ENCODE peak calls at places on chromosomes 7 and 10, in six cellular contexts. T is psoas muscle, Q is HCT116, M is PC-9, D is Panc1, E is HFF-Myc. V is an unnamed sample.

GRCh38 chr7:101598422-101598957 is 30.6 kb downstream of the MYL10 start:
- DNase-seq in D (no peak), T (no peak), E (no peak), M (no peak), Q (peak), V (no peak)

GRCh38 chr10:48683893-48684292 is 780 bp upstream of the WDFY4 start:
- DNase-seq in D (no peak), Q (no peak), T (no peak), M (no peak), E (no peak), V (no peak)

GRCh38 chr10:112950714-112951348 is 784 bp downstream of the TCF7L2 start:
- DNase-seq in T (peak), D (no peak), Q (no peak), E (no peak), M (no peak), V (no peak)

GRCh38 chr10:89342219-89342966 is 14.6 kb downstream of the IFIT3 start:
- DNase-seq in E (no peak), T (peak), M (no peak), Q (no peak), D (no peak), V (no peak)

GRCh38 chr7:91142743-91143142 is 121.5 kb upstream of the FZD1 start:
- DNase-seq in E (no peak), T (no peak), M (no peak), Q (no peak), D (no peak), V (no peak)

GRCh38 chr10:131242007-131242406 is 69.5 kb downstream of the TCERG1L start:
- DNase-seq in D (no peak), E (no peak), Q (peak), T (no peak), M (no peak), V (no peak)

GRCh38 chr7:6237730-6238129 is 34.7 kb downstream of the CYTH3 start:
- DNase-seq in E (no peak), D (no peak), T (no peak), M (no peak), Q (no peak), V (no peak)

GRCh38 chr7:94395141-94396041 is 696 bp downstream of the COL1A2 start:
- DNase-seq in Q (peak), T (no peak), M (no peak), D (peak), E (peak), V (no peak)

GRCh38 chr10:60032723-60033122 is 126.4 kb upstream of the CCDC6 start:
- DNase-seq in E (peak), T (peak), M (peak), Q (peak), D (peak), V (no peak)

GRCh38 chr7:90210925-90211324 is 615 bp upstream of the STEAP2 start:
- DNase-seq in Q (no peak), D (no peak), E (no peak), T (no peak), M (no peak), V (no peak)

GRCh38 chr7:15284406-15284805 is 277.4 kb downstream of the AGMO start:
- DNase-seq in T (no peak), Q (no peak), D (no peak), E (no peak), M (no peak), V (no peak)

GRCh38 chr7:86644282-86645173 is 819 bp downstream of the GRM3 start:
- DNase-seq in T (no peak), M (no peak), E (no peak), Q (no peak), D (no peak), V (no peak)

GRCh38 chr10:92239185-92239599 is 51.7 kb downstream of the CPEB3 start:
- DNase-seq in E (no peak), M (no peak), T (no peak), Q (no peak), D (no peak), V (no peak)

GRCh38 chr7:16739863-16740622 is 13.5 kb upstream of the TSPAN13 start:
- DNase-seq in E (peak), T (no peak), D (peak), M (peak), Q (peak), V (peak)

GRCh38 chr7:100629117-100629711 is 12.1 kb downstream of the TFR2 start:
- DNase-seq in M (peak), D (no peak), T (no peak), Q (peak), E (no peak), V (no peak)

DNA sequence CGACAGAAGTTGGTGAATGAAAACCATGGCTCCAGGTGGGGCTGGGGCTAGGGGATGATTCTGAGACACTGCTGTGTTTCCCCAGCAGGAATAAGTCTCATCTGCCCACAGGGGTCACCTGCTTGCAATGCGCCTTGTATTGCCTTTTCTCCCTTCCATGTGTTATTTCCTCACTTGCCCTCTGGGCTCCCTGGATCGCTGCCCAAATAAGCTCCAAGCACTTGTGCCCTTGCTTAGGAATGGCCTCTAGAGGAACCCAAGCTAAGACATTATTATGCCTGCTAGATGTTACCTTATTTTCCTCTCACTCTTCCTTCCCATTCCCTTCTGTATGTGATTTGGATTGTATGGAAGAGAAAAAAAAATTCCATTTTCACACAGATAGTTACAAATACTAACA is 24.8 kb upstream of the PLPP4 start:
- DNase-seq in M (no peak), Q (no peak), E (no peak), T (no peak), D (no peak), V (no peak)
- TF ChIP-seq CTCF in M (no peak), Q (no peak), E (no peak), T (no peak), D (no peak), V (no peak)

GRCh38 chr7:127619681-127620405 is 1.9 kb upstream of the PAX4 start:
- DNase-seq in D (no peak), E (no peak), T (no peak), M (no peak), Q (no peak), V (no peak)
- H3K4me3 ChIP-seq in D (no peak), E (no peak), T (no peak), M (no peak), Q (no peak), V (no peak)

GRCh38 chr7:141975806-141976523 is 2.4 kb upstream of the TAS2R38 start:
- DNase-seq in T (peak), Q (peak), D (peak), E (peak), M (peak), V (no peak)

GRCh38 chr7:141976524-141977245 is 3.1 kb upstream of the TAS2R38 start:
- DNase-seq in E (no peak), T (no peak), M (no peak), D (no peak), Q (no peak), V (no peak)

GRCh38 chr7:141978351-141978750 is 4.8 kb upstream of the TAS2R38 start:
- DNase-seq in T (no peak), Q (no peak), M (no peak), D (no peak), E (no peak), V (no peak)

GRCh38 chr7:141973673-141974072 is at the start of gene TAS2R38:
- DNase-seq in M (no peak), D (no peak), E (no peak), T (no peak), Q (no peak), V (no peak)

GRCh38 chr7:141974831-141975230 is 1.3 kb upstream of the TAS2R38 start:
- DNase-seq in D (no peak), Q (peak), E (no peak), M (no peak), T (no peak), V (no peak)
- TF ChIP-seq CTCF in D (peak), Q (peak), E (no peak), M (peak), T (no peak), V (no peak)

GRCh38 chr7:150799156-150799555 is 1.0 kb downstream of the TMEM176B start:
- DNase-seq in E (no peak), D (no peak), Q (no peak), M (no peak), T (no peak), V (no peak)
- H3K4me3 ChIP-seq in E (no peak), D (no peak), Q (no peak), M (no peak), T (peak), V (no peak)

V was measured in AG04449.